ENCODE peak calls at places on chromosomes 1 and 21, in five cellular contexts. V is SK-N-SH, Q is HCT116, B is endothelial cell of umbilical vein, N is Panc1. D is an unnamed sample.

GRCh38 chr1:44616991-44617702 is 57.1 kb downstream of the TMEM53 start:
- DNase-seq in B (no peak), N (no peak), V (peak), Q (no peak), D (no peak)

GRCh38 chr1:202069670-202070069 is 53.0 kb upstream of the GPR37L1 start:
- DNase-seq in N (no peak), Q (no peak), V (no peak), B (no peak), D (no peak)

GRCh38 chr1:110634455-110635281 is 28.5 kb upstream of the KCNA2 start:
- DNase-seq in B (no peak), V (no peak), Q (no peak), N (no peak), D (no peak)

GRCh38 chr1:91885331-91885715 is 628 bp downstream of the TGFBR3 start:
- DNase-seq in V (no peak), N (no peak), Q (no peak), B (no peak), D (peak)

GRCh38 chr1:174408142-174408541 is 39.6 kb upstream of the GPR52 start:
- DNase-seq in N (no peak), Q (no peak), V (peak), B (no peak), D (no peak)

GRCh38 chr1:22105611-22106207 is 37.2 kb downstream of the WNT4 start:
- DNase-seq in B (peak), V (peak), Q (peak), N (peak), D (no peak)

GRCh38 chr1:205013683-205014367 is 29.2 kb upstream of the CNTN2 start:
- DNase-seq in V (peak), Q (no peak), N (no peak), B (no peak), D (no peak)

GRCh38 chr1:212471891-212472675 is 39.4 kb downstream of the NENF start:
- DNase-seq in B (no peak), N (no peak), Q (no peak), V (no peak), D (no peak)

GRCh38 chr21:33751120-33751519 is 108.8 kb downstream of the ITSN1 start:
- DNase-seq in V (no peak), N (no peak), B (no peak), Q (no peak), D (no peak)

GRCh38 chr1:161725888-161726630 is 4.7 kb downstream of the FCRLB start:
- DNase-seq in Q (no peak), V (peak), B (peak), N (no peak), D (peak)

GRCh38 chr1:36352141-36352909 is 28.9 kb upstream of the EVA1B start:
- DNase-seq in V (no peak), N (no peak), B (peak), Q (no peak), D (no peak)

GRCh38 chr1:40712405-40712944 is 21.0 kb downstream of the NFYC start:
- DNase-seq in V (no peak), Q (no peak), N (no peak), B (no peak), D (no peak)

GRCh38 chr1:240111558-240111957 is 19.9 kb downstream of the FMN2 start:
- DNase-seq in V (no peak), N (no peak), Q (no peak), B (no peak), D (no peak)

GRCh38 chr1:110502402-110502801 is 16.6 kb downstream of the KCNA10 start:
- DNase-seq in V (no peak), Q (no peak), B (no peak), N (no peak), D (no peak)

GRCh38 chr1:89457046-89457445 is 67.6 kb upstream of the LRRC8B start:
- DNase-seq in Q (no peak), B (no peak), N (no peak), V (no peak), D (no peak)

GRCh38 chr21:15638856-15639549 is 90.8 kb upstream of the USP25 start:
- DNase-seq in V (no peak), Q (no peak), B (no peak), N (no peak), D (no peak)

GRCh38 chr1:185401019-185401418 is 84.0 kb upstream of the IVNS1ABP start:
- DNase-seq in N (no peak), Q (no peak), V (no peak), B (no peak), D (no peak)

DNA sequence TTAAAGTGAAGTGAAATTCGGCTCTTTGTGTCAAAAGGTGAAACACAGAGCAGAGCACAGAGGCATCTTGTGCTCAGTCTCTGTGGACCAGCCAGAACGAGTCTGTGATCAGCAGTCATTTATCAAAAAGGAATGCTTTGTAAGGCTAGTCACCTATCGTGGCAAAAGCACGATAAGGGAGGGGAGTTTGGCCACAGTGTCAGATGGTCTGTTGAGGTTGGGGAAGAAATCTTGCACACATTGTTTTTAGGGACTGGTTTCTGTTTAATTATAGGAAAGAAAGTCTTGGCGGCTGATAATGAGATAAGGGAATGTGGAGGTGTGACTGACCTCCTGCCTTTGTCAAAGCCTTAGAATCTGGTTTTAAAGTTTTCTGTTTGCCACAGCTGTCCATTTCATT is 58.2 kb upstream of the KIAA1614 start:
- DNase-seq in Q (no peak), N (no peak), B (no peak), V (no peak), D (no peak)
- TF ChIP-seq CTCF in Q (no peak), N (no peak), B (no peak), V (no peak), D (no peak)

GRCh38 chr1:211260161-211261107 is 1.3 kb downstream of the RCOR3 start:
- DNase-seq in B (peak), V (peak), N (no peak), Q (no peak), D (peak)
- TF ChIP-seq POLR2AphosphoS5 in B (no peak), V (peak), N (peak), Q (peak), D (no peak)

DNA sequence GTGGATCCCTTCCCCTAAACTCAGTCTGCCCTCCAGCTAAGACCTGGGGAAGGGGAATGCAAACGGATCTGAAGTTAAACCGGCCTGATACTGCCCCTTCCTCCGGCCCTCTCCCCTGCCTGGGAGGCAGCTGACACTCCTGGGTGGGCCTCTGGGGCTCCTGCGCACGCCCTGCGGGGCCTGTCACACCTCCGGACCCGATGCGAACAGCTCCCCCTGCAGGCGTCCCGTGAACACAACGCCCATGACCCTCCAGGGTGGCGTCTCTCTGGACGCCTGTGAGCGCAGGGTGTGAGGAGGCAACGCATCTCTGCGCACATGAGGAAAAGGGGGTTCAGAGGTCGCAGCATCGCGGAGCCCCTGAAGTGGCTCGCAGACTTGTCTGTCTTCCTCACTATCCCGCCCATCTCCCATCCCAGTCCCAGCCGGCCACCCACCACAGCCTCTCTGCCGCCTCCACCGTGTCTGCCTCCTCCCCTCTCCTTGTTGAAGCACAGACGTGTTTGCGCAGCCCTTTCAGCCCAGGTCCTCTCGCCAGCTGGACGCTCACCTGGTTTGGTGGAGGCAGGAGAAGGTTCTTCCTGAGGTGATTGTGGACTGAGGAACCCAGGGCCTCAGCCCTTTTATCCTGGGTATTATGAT is 421 bp upstream of the LCE3A start:
- DNase-seq in B (no peak), N (no peak), Q (no peak), V (peak), D (no peak)
- TF ChIP-seq CTCF in B (no peak), N (peak), Q (peak), V (peak), D (no peak)

GRCh38 chr1:29520571-29521437 is 284.5 kb downstream of the PTPRU start:
- DNase-seq in N (no peak), Q (no peak), B (no peak), V (no peak), D (peak)

GRCh38 chr1:29523531-29523930 is 287.2 kb downstream of the PTPRU start:
- DNase-seq in B (no peak), Q (no peak), N (no peak), V (no peak), D (peak)

GRCh38 chr1:29519733-29520132 is 283.4 kb downstream of the PTPRU start:
- DNase-seq in Q (no peak), V (no peak), B (no peak), N (no peak), D (peak)

GRCh38 chr1:29521846-29522580 is 285.7 kb downstream of the PTPRU start:
- DNase-seq in B (no peak), V (no peak), Q (no peak), N (no peak), D (peak)

GRCh38 chr1:29521438-29521715 is 285.1 kb downstream of the PTPRU start:
- DNase-seq in Q (no peak), N (no peak), B (no peak), V (no peak), D (no peak)
- TF ChIP-seq POLR2AphosphoS5 in Q (no peak), N (no peak), B (no peak), V (no peak), D (no peak)

D was measured in suprapubic skin.